ENCODE peak calls at places on chromosomes 7 and 10, in ten cellular contexts. One of them, this sample, is unnamed.

GRCh38 chr7:140640060-140640611 is 477 bp downstream of the DENND2A start:
- DNase-seq in HL-60: no peak
- DNase-seq in astrocyte of the spinal cord: peak; percentile 52
- DNase-seq in AG10803: peak; percentile 35
- DNase-seq in left ventricle myocardium inferior: peak; percentile 60
- DNase-seq in dorsolateral prefrontal cortex: no peak
- DNase-seq in body of pancreas: no peak
- DNase-seq in neuronal stem cell: no peak
- DNase-seq in SJSA1: no peak
- DNase-seq in PC-3: peak; percentile 38
- DNase-seq in this sample: no peak

GRCh38 chr7:100719523-100720319 is 547 bp upstream of the EPO start:
- DNase-seq in HL-60: no peak
- DNase-seq in astrocyte of the spinal cord: peak; percentile 44
- DNase-seq in AG10803: peak; percentile 73
- DNase-seq in left ventricle myocardium inferior: no peak
- DNase-seq in dorsolateral prefrontal cortex: no peak
- DNase-seq in body of pancreas: no peak
- DNase-seq in neuronal stem cell: no peak
- DNase-seq in SJSA1: peak; percentile 19
- DNase-seq in PC-3: peak; percentile 16
- DNase-seq in this sample: no peak

GRCh38 chr10:112852308-112852707 is 97.7 kb upstream of the TCF7L2 start:
- DNase-seq in HL-60: peak; percentile 6
- DNase-seq in astrocyte of the spinal cord: no peak
- DNase-seq in AG10803: no peak
- DNase-seq in left ventricle myocardium inferior: no peak
- DNase-seq in dorsolateral prefrontal cortex: peak; percentile 21
- DNase-seq in body of pancreas: peak; percentile 56
- DNase-seq in neuronal stem cell: no peak
- DNase-seq in SJSA1: no peak
- DNase-seq in PC-3: no peak
- DNase-seq in this sample: no peak

GRCh38 chr7:128947854-128948253 is 10.1 kb downstream of the IRF5 start:
- DNase-seq in HL-60: no peak
- DNase-seq in astrocyte of the spinal cord: no peak
- DNase-seq in AG10803: no peak
- DNase-seq in left ventricle myocardium inferior: no peak
- DNase-seq in dorsolateral prefrontal cortex: no peak
- DNase-seq in body of pancreas: no peak
- DNase-seq in neuronal stem cell: no peak
- DNase-seq in SJSA1: no peak
- DNase-seq in PC-3: peak; percentile 18
- DNase-seq in this sample: no peak

GRCh38 chr10:23754179-23754578 is 315.3 kb downstream of the OTUD1 start:
- DNase-seq in HL-60: no peak
- DNase-seq in astrocyte of the spinal cord: no peak
- DNase-seq in AG10803: no peak
- DNase-seq in left ventricle myocardium inferior: no peak
- DNase-seq in dorsolateral prefrontal cortex: no peak
- DNase-seq in body of pancreas: no peak
- DNase-seq in neuronal stem cell: no peak
- DNase-seq in SJSA1: no peak
- DNase-seq in PC-3: peak; percentile 2
- DNase-seq in this sample: no peak

GRCh38 chr10:11230706-11231105 is 213.0 kb downstream of the CELF2 start:
- DNase-seq in HL-60: no peak
- DNase-seq in astrocyte of the spinal cord: no peak
- DNase-seq in AG10803: no peak
- DNase-seq in left ventricle myocardium inferior: no peak
- DNase-seq in dorsolateral prefrontal cortex: no peak
- DNase-seq in body of pancreas: no peak
- DNase-seq in neuronal stem cell: no peak
- DNase-seq in SJSA1: no peak
- DNase-seq in PC-3: no peak
- DNase-seq in this sample: no peak

GRCh38 chr10:132541601-132542011 is 4.0 kb downstream of the INPP5A start:
- DNase-seq in HL-60: no peak
- DNase-seq in astrocyte of the spinal cord: no peak
- DNase-seq in AG10803: no peak
- DNase-seq in left ventricle myocardium inferior: no peak
- DNase-seq in dorsolateral prefrontal cortex: no peak
- DNase-seq in body of pancreas: no peak
- DNase-seq in neuronal stem cell: no peak
- DNase-seq in SJSA1: no peak
- DNase-seq in PC-3: no peak
- DNase-seq in this sample: no peak

GRCh38 chr7:132458685-132459084 is 117.6 kb downstream of the PLXNA4 start:
- DNase-seq in HL-60: no peak
- DNase-seq in astrocyte of the spinal cord: no peak
- DNase-seq in AG10803: no peak
- DNase-seq in left ventricle myocardium inferior: no peak
- DNase-seq in dorsolateral prefrontal cortex: peak; percentile 39
- DNase-seq in body of pancreas: no peak
- DNase-seq in neuronal stem cell: no peak
- DNase-seq in SJSA1: no peak
- DNase-seq in PC-3: no peak
- DNase-seq in this sample: no peak

GRCh38 chr10:36989233-36989632 is 136.2 kb upstream of the ANKRD30A start:
- DNase-seq in HL-60: no peak
- DNase-seq in astrocyte of the spinal cord: no peak
- DNase-seq in AG10803: no peak
- DNase-seq in left ventricle myocardium inferior: no peak
- DNase-seq in dorsolateral prefrontal cortex: no peak
- DNase-seq in body of pancreas: no peak
- DNase-seq in neuronal stem cell: no peak
- DNase-seq in SJSA1: no peak
- DNase-seq in PC-3: no peak
- DNase-seq in this sample: no peak

GRCh38 chr7:44313621-44314031 is 11.8 kb downstream of the CAMK2B start:
- DNase-seq in HL-60: no peak
- DNase-seq in astrocyte of the spinal cord: no peak
- DNase-seq in AG10803: no peak
- DNase-seq in left ventricle myocardium inferior: peak; percentile 62
- DNase-seq in dorsolateral prefrontal cortex: no peak
- DNase-seq in body of pancreas: no peak
- DNase-seq in neuronal stem cell: no peak
- DNase-seq in SJSA1: no peak
- DNase-seq in PC-3: no peak
- DNase-seq in this sample: no peak

GRCh38 chr7:18343047-18343446 is 152.5 kb upstream of the HDAC9 start:
- DNase-seq in HL-60: no peak
- DNase-seq in astrocyte of the spinal cord: no peak
- DNase-seq in AG10803: no peak
- DNase-seq in left ventricle myocardium inferior: no peak
- DNase-seq in dorsolateral prefrontal cortex: no peak
- DNase-seq in body of pancreas: no peak
- DNase-seq in neuronal stem cell: no peak
- DNase-seq in SJSA1: no peak
- DNase-seq in PC-3: no peak
- DNase-seq in this sample: no peak

GRCh38 chr7:23044581-23044980 is 30.7 kb upstream of the HYCC1 start:
- DNase-seq in HL-60: no peak
- DNase-seq in astrocyte of the spinal cord: no peak
- DNase-seq in AG10803: no peak
- DNase-seq in left ventricle myocardium inferior: no peak
- DNase-seq in dorsolateral prefrontal cortex: no peak
- DNase-seq in body of pancreas: no peak
- DNase-seq in neuronal stem cell: no peak
- DNase-seq in SJSA1: no peak
- DNase-seq in PC-3: no peak
- DNase-seq in this sample: no peak

GRCh38 chr10:89301721-89302445 is at the start of gene IFIT2:
- DNase-seq in HL-60: peak; percentile 38
- DNase-seq in astrocyte of the spinal cord: peak; percentile 85
- DNase-seq in AG10803: peak; percentile 79
- DNase-seq in left ventricle myocardium inferior: peak; percentile 29
- DNase-seq in dorsolateral prefrontal cortex: peak; percentile 53
- DNase-seq in body of pancreas: peak; percentile 55
- DNase-seq in neuronal stem cell: no peak
- DNase-seq in SJSA1: peak; percentile 73
- DNase-seq in PC-3: peak; percentile 71
- DNase-seq in this sample: peak; percentile 59

DNA sequence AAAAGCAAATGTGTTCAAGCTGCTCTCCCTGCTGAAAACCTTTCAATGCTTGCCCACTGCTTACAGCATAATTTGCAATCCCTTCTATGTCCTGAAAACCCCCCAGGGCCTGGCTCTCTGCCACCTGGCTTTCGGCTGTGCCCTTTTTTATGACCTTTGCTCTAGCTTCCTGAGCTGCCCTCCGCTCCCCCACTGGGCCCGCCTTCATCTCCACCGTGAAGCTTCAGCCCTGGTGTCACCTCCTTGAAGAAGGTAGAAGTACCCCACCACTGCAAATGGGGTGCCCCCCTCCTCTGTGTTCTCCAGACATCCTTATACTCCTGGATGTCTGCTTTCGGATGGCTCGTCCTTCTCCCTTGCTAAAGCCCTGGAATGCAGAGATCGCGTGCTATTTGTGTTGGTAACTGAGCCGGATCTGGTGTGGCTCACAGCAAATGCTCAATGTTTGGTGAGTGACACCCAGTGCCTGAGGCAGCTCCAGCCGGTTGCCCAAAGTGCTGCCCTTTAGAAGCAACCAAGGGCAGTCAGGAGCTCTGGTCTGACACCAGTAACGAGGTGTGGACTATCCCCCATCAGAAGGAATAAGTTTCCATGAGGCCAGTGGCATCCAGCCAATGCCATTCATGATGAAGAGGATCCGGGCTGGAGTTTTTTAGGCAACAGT is 90.3 kb downstream of the KIAA1549 start:
- DNase-seq in HL-60: no peak
- DNase-seq in astrocyte of the spinal cord: peak; percentile 50
- DNase-seq in AG10803: peak; percentile 90
- DNase-seq in left ventricle myocardium inferior: peak; percentile 30
- DNase-seq in dorsolateral prefrontal cortex: no peak
- DNase-seq in body of pancreas: peak; percentile 43
- DNase-seq in neuronal stem cell: no peak
- DNase-seq in SJSA1: peak; percentile 74
- DNase-seq in PC-3: peak; percentile 97
- DNase-seq in this sample: no peak
- H3K4me3 ChIP-seq in HL-60: no peak overlapping the region
- H3K4me3 ChIP-seq in astrocyte of the spinal cord: no peak overlapping the region
- H3K4me3 ChIP-seq in AG10803: peak overlapping the region; percentile 40
- H3K4me3 ChIP-seq in left ventricle myocardium inferior: no peak overlapping the region
- H3K4me3 ChIP-seq in dorsolateral prefrontal cortex: no peak overlapping the region
- H3K4me3 ChIP-seq in body of pancreas: no peak overlapping the region
- H3K4me3 ChIP-seq in neuronal stem cell: no peak overlapping the region
- H3K4me3 ChIP-seq in SJSA1: no peak overlapping the region
- H3K4me3 ChIP-seq in PC-3: peak overlapping the region; percentile 42
- H3K4me3 ChIP-seq in this sample: no peak overlapping the region

DNA sequence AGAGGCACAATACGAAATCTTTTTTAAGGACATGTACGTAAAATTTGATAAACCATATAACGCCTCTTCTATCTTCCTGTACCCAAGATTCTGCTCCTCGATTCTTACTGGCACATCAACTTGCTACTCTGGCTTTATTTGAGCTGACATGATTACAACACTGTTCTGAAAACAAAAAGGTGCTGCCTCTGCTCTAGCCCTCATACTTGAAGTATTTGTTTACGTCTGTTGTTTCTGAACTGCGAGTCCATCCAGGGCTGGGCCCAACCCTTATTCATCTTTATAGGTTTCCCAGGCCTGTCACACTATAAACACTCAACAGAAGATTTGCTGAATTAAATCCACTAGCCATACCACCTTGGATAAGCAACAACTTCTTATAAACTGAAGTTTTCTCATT is 96.2 kb upstream of the SVIL start:
- DNase-seq in HL-60: no peak
- DNase-seq in astrocyte of the spinal cord: no peak
- DNase-seq in AG10803: no peak
- DNase-seq in left ventricle myocardium inferior: no peak
- DNase-seq in dorsolateral prefrontal cortex: no peak
- DNase-seq in body of pancreas: no peak
- DNase-seq in neuronal stem cell: no peak
- DNase-seq in SJSA1: no peak
- DNase-seq in PC-3: no peak
- DNase-seq in this sample: no peak
- H3K4me3 ChIP-seq in HL-60: no peak overlapping the region
- H3K4me3 ChIP-seq in astrocyte of the spinal cord: no peak overlapping the region
- H3K4me3 ChIP-seq in AG10803: no peak overlapping the region
- H3K4me3 ChIP-seq in left ventricle myocardium inferior: no peak overlapping the region
- H3K4me3 ChIP-seq in dorsolateral prefrontal cortex: no peak overlapping the region
- H3K4me3 ChIP-seq in body of pancreas: no peak overlapping the region
- H3K4me3 ChIP-seq in neuronal stem cell: no peak overlapping the region
- H3K4me3 ChIP-seq in SJSA1: no peak overlapping the region
- H3K4me3 ChIP-seq in PC-3: no peak overlapping the region
- H3K4me3 ChIP-seq in this sample: no peak overlapping the region

GRCh38 chr10:28722065-28722803 is 44.9 kb downstream of the BAMBI start:
- DNase-seq in HL-60: no peak
- DNase-seq in astrocyte of the spinal cord: peak; percentile 27
- DNase-seq in AG10803: peak; percentile 36
- DNase-seq in left ventricle myocardium inferior: peak; percentile 36
- DNase-seq in dorsolateral prefrontal cortex: peak; percentile 50
- DNase-seq in body of pancreas: peak; percentile 21
- DNase-seq in neuronal stem cell: peak; percentile 31
- DNase-seq in SJSA1: peak; percentile 37
- DNase-seq in PC-3: peak; percentile 35
- DNase-seq in this sample: no peak
- H3K4me3 ChIP-seq in HL-60: no peak overlapping the region
- H3K4me3 ChIP-seq in astrocyte of the spinal cord: peak overlapping the region; percentile 39
- H3K4me3 ChIP-seq in AG10803: peak overlapping the region; percentile 51
- H3K4me3 ChIP-seq in left ventricle myocardium inferior: peak overlapping the region; percentile 65
- H3K4me3 ChIP-seq in dorsolateral prefrontal cortex: peak overlapping the region; percentile 61
- H3K4me3 ChIP-seq in body of pancreas: no peak overlapping the region
- H3K4me3 ChIP-seq in neuronal stem cell: peak overlapping the region; percentile 75
- H3K4me3 ChIP-seq in SJSA1: peak overlapping the region; percentile 35
- H3K4me3 ChIP-seq in PC-3: peak overlapping the region; percentile 77
- H3K4me3 ChIP-seq in this sample: no peak overlapping the region

GRCh38 chr10:1737222-1738061 is at the start of gene ADARB2:
- DNase-seq in HL-60: no peak
- DNase-seq in astrocyte of the spinal cord: no peak
- DNase-seq in AG10803: no peak
- DNase-seq in left ventricle myocardium inferior: no peak
- DNase-seq in dorsolateral prefrontal cortex: peak; percentile 85
- DNase-seq in body of pancreas: peak; percentile 42
- DNase-seq in neuronal stem cell: peak; percentile 87
- DNase-seq in SJSA1: no peak
- DNase-seq in PC-3: no peak
- DNase-seq in this sample: peak; percentile 67
- H3K4me3 ChIP-seq in HL-60: no peak within 1 kb of the TSS
- H3K4me3 ChIP-seq in astrocyte of the spinal cord: no peak within 1 kb of the TSS
- H3K4me3 ChIP-seq in AG10803: no peak within 1 kb of the TSS
- H3K4me3 ChIP-seq in left ventricle myocardium inferior: peak within 1 kb of the TSS; percentile 57
- H3K4me3 ChIP-seq in dorsolateral prefrontal cortex: peak within 1 kb of the TSS; percentile 56
- H3K4me3 ChIP-seq in body of pancreas: no peak within 1 kb of the TSS
- H3K4me3 ChIP-seq in neuronal stem cell: peak within 1 kb of the TSS; percentile 75
- H3K4me3 ChIP-seq in SJSA1: no peak within 1 kb of the TSS
- H3K4me3 ChIP-seq in PC-3: no peak within 1 kb of the TSS
- H3K4me3 ChIP-seq in this sample: peak within 1 kb of the TSS; percentile 48

GRCh38 chr7:130923930-130924329 is 189.9 kb upstream of the KLF14 start:
- DNase-seq in HL-60: no peak
- DNase-seq in astrocyte of the spinal cord: no peak
- DNase-seq in AG10803: no peak
- DNase-seq in left ventricle myocardium inferior: no peak
- DNase-seq in dorsolateral prefrontal cortex: no peak
- DNase-seq in body of pancreas: no peak
- DNase-seq in neuronal stem cell: no peak
- DNase-seq in SJSA1: no peak
- DNase-seq in PC-3: no peak
- DNase-seq in this sample: no peak
- H3K4me3 ChIP-seq in HL-60: no peak overlapping the region
- H3K4me3 ChIP-seq in astrocyte of the spinal cord: no peak overlapping the region
- H3K4me3 ChIP-seq in AG10803: no peak overlapping the region
- H3K4me3 ChIP-seq in left ventricle myocardium inferior: no peak overlapping the region
- H3K4me3 ChIP-seq in dorsolateral prefrontal cortex: no peak overlapping the region
- H3K4me3 ChIP-seq in body of pancreas: no peak overlapping the region
- H3K4me3 ChIP-seq in neuronal stem cell: no peak overlapping the region
- H3K4me3 ChIP-seq in SJSA1: no peak overlapping the region
- H3K4me3 ChIP-seq in PC-3: no peak overlapping the region
- H3K4me3 ChIP-seq in this sample: no peak overlapping the region